ENCODE peak calls at places on chromosomes 12 and 14, in eight cellular contexts. I is body of pancreas, P is GM12892, G is ovary, Q is right lobe of liver, L is esophagus muscularis mucosa, X is uterus, S is suprapubic skin. E is an unnamed sample.

GRCh38 chr12:76883826-76884225 is 5.0 kb upstream of the CSRP2 start:
- DNase-seq in I (peak), P (no peak), G (no peak), Q (no peak), L (no peak), X (peak), S (no peak), E (no peak)

GRCh38 chr14:96122496-96122895 is 82.1 kb upstream of the BDKRB2 start:
- DNase-seq in I (peak), P (no peak), G (no peak), Q (no peak), L (no peak), X (peak), S (no peak), E (no peak)

GRCh38 chr14:67704484-67705089 is 2.9 kb downstream of the RDH12 start:
- DNase-seq in I (peak), P (no peak), G (no peak), Q (no peak), L (no peak), X (no peak), S (no peak), E (peak)

GRCh38 chr12:16361142-16361783 is 13.8 kb downstream of the MGST1 start:
- DNase-seq in I (no peak), P (no peak), G (no peak), Q (no peak), L (no peak), X (no peak), S (no peak), E (no peak)

GRCh38 chr12:7870335-7870734 is 2.4 kb downstream of the SLC2A14 start:
- DNase-seq in I (no peak), P (no peak), G (no peak), Q (no peak), L (no peak), X (no peak), S (no peak), E (no peak)

GRCh38 chr12:47885012-47885501 is 19.7 kb downstream of the VDR start:
- DNase-seq in I (no peak), P (no peak), G (no peak), Q (no peak), L (no peak), X (no peak), S (no peak), E (no peak)

GRCh38 chr12:103645202-103645601 is 58.1 kb downstream of the STAB2 start:
- DNase-seq in I (no peak), P (no peak), G (no peak), Q (no peak), L (no peak), X (no peak), S (no peak), E (no peak)

GRCh38 chr14:91257328-91258020 is 13.0 kb upstream of the GPR68 start:
- DNase-seq in I (no peak), P (no peak), G (no peak), Q (no peak), L (no peak), X (no peak), S (no peak), E (no peak)

GRCh38 chr12:68772714-68773113 is 26.7 kb downstream of the SLC35E3 start:
- DNase-seq in I (no peak), P (no peak), G (no peak), Q (peak), L (no peak), X (no peak), S (no peak), E (no peak)

GRCh38 chr14:65101631-65102440 is 481 bp downstream of the MAX start:
- DNase-seq in I (no peak), P (peak), G (peak), Q (peak), L (no peak), X (no peak), S (no peak), E (no peak)

GRCh38 chr12:10406725-10407124 is 2.8 kb downstream of the KLRC4 start:
- DNase-seq in I (peak), P (no peak), G (no peak), Q (no peak), L (no peak), X (no peak), S (peak), E (no peak)

GRCh38 chr12:95815635-95816212 is 25.2 kb upstream of the NTN4 start:
- DNase-seq in I (no peak), P (no peak), G (no peak), Q (no peak), L (no peak), X (no peak), S (no peak), E (no peak)

GRCh38 chr12:19191563-19191962 is 62.0 kb downstream of the PLEKHA5 start:
- DNase-seq in I (no peak), P (no peak), G (no peak), Q (no peak), L (no peak), X (no peak), S (no peak), E (no peak)

GRCh38 chr14:20904393-20905029 is 13.3 kb downstream of the RNASE3 start:
- DNase-seq in I (peak), P (no peak), G (no peak), Q (no peak), L (no peak), X (no peak), S (no peak), E (no peak)

GRCh38 chr14:85474431-85474830 is 55.5 kb upstream of the FLRT2 start:
- DNase-seq in I (no peak), P (no peak), G (no peak), Q (no peak), L (no peak), X (no peak), S (no peak), E (no peak)

GRCh38 chr12:26275313-26276257 is 80.2 kb downstream of the SSPN start:
- DNase-seq in I (no peak), P (no peak), G (no peak), Q (no peak), L (no peak), X (no peak), S (no peak), E (no peak)

GRCh38 chr12:105223884-105224283 is 12.1 kb downstream of the APPL2 start:
- DNase-seq in I (no peak), P (no peak), G (no peak), Q (no peak), L (no peak), X (no peak), S (no peak), E (no peak)

GRCh38 chr12:105814283-105814682 is 324.5 kb downstream of the NUAK1 start:
- DNase-seq in I (no peak), P (no peak), G (no peak), Q (no peak), L (peak), X (no peak), S (no peak), E (no peak)

GRCh38 chr14:32702571-32702970 is 236.1 kb upstream of the NPAS3 start:
- DNase-seq in I (peak), P (no peak), G (peak), Q (no peak), L (no peak), X (peak), S (peak), E (no peak)

GRCh38 chr14:72898448-72898847 is 4.5 kb upstream of the DPF3 start:
- DNase-seq in I (no peak), P (no peak), G (no peak), Q (no peak), L (no peak), X (no peak), S (no peak), E (no peak)

GRCh38 chr12:45959728-45960127 is 30.6 kb downstream of the SCAF11 start:
- DNase-seq in I (no peak), P (no peak), G (no peak), Q (no peak), L (no peak), X (no peak), S (no peak), E (no peak)

GRCh38 chr12:27198036-27198435 is 46.0 kb upstream of the STK38L start:
- DNase-seq in I (peak), P (no peak), G (no peak), Q (no peak), L (peak), X (peak), S (no peak), E (no peak)

GRCh38 chr14:79483472-79483871 is 727.8 kb downstream of the DIO2 start:
- DNase-seq in I (no peak), P (no peak), G (no peak), Q (no peak), L (no peak), X (no peak), S (no peak), E (peak)

GRCh38 chr12:26648584-26648983 is 184.4 kb downstream of the ITPR2 start:
- DNase-seq in I (no peak), P (no peak), G (no peak), Q (no peak), L (no peak), X (no peak), S (no peak), E (no peak)

GRCh38 chr14:78005325-78005724 is 164.8 kb upstream of the NRXN3 start:
- DNase-seq in I (no peak), P (no peak), G (no peak), Q (no peak), L (no peak), X (no peak), S (no peak), E (no peak)

GRCh38 chr12:27844427-27845090 is 64.5 kb upstream of the MANSC4 start:
- DNase-seq in I (peak), P (no peak), G (no peak), Q (no peak), L (no peak), X (no peak), S (no peak), E (no peak)

GRCh38 chr14:100864206-100864605 is 38.3 kb downstream of the MEG3 start:
- DNase-seq in I (no peak), P (no peak), G (no peak), Q (no peak), L (no peak), X (no peak), S (peak), E (no peak)

GRCh38 chr14:22646570-22647254 is 2.6 kb upstream of the OR6J1 start:
- DNase-seq in I (no peak), P (no peak), G (no peak), Q (no peak), L (no peak), X (no peak), S (no peak), E (no peak)

GRCh38 chr12:96985515-96986362 is 78.7 kb downstream of the NEDD1 start:
- DNase-seq in I (peak), P (peak), G (no peak), Q (peak), L (peak), X (no peak), S (no peak), E (peak)

GRCh38 chr14:47389520-47389919 is 285.9 kb downstream of the MDGA2 start:
- DNase-seq in I (no peak), P (no peak), G (no peak), Q (no peak), L (no peak), X (no peak), S (no peak), E (no peak)

GRCh38 chr12:45122776-45123380 is 72.0 kb upstream of the DBX2 start:
- DNase-seq in I (no peak), P (no peak), G (no peak), Q (no peak), L (no peak), X (no peak), S (no peak), E (no peak)

GRCh38 chr12:112677050-112677765 is 114.3 kb upstream of the RPH3A start:
- DNase-seq in I (no peak), P (no peak), G (no peak), Q (no peak), L (no peak), X (no peak), S (no peak), E (no peak)

GRCh38 chr12:107115119-107115518 is 21.8 kb upstream of the CRY1 start:
- DNase-seq in I (no peak), P (no peak), G (no peak), Q (no peak), L (no peak), X (no peak), S (no peak), E (no peak)

GRCh38 chr12:48979602-48980388 is 1.7 kb downstream of the WNT1 start:
- DNase-seq in I (no peak), P (no peak), G (no peak), Q (no peak), L (no peak), X (no peak), S (no peak), E (no peak)

GRCh38 chr12:66653801-66654200 is 25.1 kb downstream of the GRIP1 start:
- DNase-seq in I (no peak), P (no peak), G (no peak), Q (no peak), L (no peak), X (no peak), S (no peak), E (no peak)
- TF ChIP-seq POLR2A in I (no peak), P (no peak), G (no peak), Q (no peak), L (no peak), X (no peak), S (no peak), E (no peak)

GRCh38 chr12:121536929-121537813 is 43.7 kb downstream of the KDM2B start:
- DNase-seq in I (peak), P (peak), G (peak), Q (peak), L (peak), X (peak), S (peak), E (peak)
- TF ChIP-seq POLR2A in I (peak), P (peak), G (peak), Q (peak), L (peak), X (peak), S (no peak), E (no peak)

GRCh38 chr12:50283230-50283923 is at the start of gene LIMA1:
- DNase-seq in I (peak), P (peak), G (peak), Q (peak), L (peak), X (peak), S (peak), E (peak)
- TF ChIP-seq POLR2A in I (peak), P (peak), G (peak), Q (peak), L (peak), X (peak), S (no peak), E (peak)

GRCh38 chr12:54262403-54262925 is 17.5 kb downstream of the CBX5 start:
- DNase-seq in I (peak), P (no peak), G (peak), Q (peak), L (no peak), X (no peak), S (no peak), E (no peak)

GRCh38 chr12:54265364-54265812 is 14.5 kb downstream of the CBX5 start:
- DNase-seq in I (no peak), P (no peak), G (no peak), Q (no peak), L (no peak), X (no peak), S (no peak), E (no peak)

GRCh38 chr12:54258286-54258685 is 21.6 kb downstream of the CBX5 start:
- DNase-seq in I (no peak), P (no peak), G (no peak), Q (no peak), L (no peak), X (no peak), S (no peak), E (no peak)

GRCh38 chr12:54259194-54260011 is 20.5 kb downstream of the CBX5 start:
- DNase-seq in I (peak), P (peak), G (peak), Q (peak), L (no peak), X (peak), S (peak), E (peak)

DNA sequence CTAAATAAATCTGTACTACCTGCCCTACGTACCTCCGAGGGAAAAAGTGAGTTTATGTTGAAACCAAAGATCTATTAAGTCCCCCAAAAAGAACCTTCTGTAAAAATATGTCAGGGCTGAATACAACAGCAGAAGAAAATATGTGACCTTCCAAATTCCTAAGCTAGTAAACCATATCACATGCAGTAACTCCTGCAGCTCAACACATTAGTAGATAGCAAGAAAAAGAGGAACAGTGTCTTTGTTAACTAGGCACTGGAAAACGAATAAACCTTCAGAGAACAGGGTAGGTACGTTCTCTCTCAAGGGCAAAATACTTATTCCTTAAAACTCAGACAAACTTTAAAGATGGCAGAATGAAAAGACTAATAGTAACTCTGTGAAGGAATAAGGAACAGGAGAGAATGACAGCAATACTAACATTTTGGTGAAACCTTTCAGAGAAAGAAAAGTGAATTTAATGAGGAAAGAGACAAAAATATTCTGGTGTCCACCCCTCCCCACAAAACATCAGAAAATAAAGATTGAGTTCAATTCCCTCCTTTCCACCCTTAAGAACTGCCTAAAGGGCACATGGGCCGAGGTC is 18.0 kb downstream of the CBX5 start:
- DNase-seq in I (no peak), P (no peak), G (no peak), Q (no peak), L (no peak), X (no peak), S (no peak), E (no peak)
- TF ChIP-seq POLR2A in I (no peak), P (no peak), G (no peak), Q (no peak), L (no peak), X (no peak), S (no peak), E (no peak)

GRCh38 chr12:122894173-122895121 is 1.5 kb downstream of the VPS37B start:
- DNase-seq in I (peak), P (no peak), G (no peak), Q (no peak), L (no peak), X (peak), S (no peak), E (no peak)
- TF ChIP-seq POLR2A in I (no peak), P (no peak), G (no peak), Q (no peak), L (no peak), X (no peak), S (no peak), E (no peak)

GRCh38 chr12:90460681-90461080 is 494.3 kb downstream of the CCER1 start:
- DNase-seq in I (no peak), P (no peak), G (no peak), Q (no peak), L (no peak), X (no peak), S (no peak), E (no peak)
- TF ChIP-seq POLR2A in I (no peak), P (no peak), G (no peak), Q (no peak), L (no peak), X (no peak), S (no peak), E (no peak)

DNA sequence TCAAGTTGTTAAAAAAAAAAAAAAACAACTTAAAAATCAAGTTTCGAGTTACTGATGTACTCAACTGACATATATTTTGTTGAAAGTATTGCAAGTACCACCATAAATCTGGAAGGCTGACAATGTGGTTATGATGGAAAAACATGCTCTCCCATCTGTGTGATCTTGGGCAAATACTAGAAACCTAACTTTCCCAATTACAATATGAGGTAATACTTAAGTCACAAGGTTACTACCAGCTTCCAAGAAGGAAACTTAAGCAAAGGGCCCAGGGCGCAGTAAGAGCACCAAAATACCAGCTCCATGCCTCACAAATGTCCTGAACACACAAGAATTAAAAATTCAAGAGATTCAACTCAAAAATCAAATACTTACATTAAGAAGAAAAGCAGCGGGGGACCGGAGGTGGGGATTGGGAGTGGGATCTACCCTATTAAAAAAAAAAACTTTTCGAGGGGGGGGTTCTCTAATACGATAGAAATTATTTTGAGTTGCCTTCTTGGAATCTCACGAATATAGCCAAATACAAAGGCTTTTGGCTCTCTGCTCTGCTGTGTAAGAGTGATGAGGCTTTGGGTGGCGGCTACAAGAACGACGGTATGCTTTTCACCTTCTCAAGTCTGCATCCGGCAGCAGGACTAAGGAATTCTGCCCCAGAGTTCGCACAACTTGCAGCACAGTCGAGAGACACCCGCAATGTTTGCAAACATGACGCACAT is 1.2 kb downstream of the SAV1 start:
- DNase-seq in I (peak), P (no peak), G (peak), Q (no peak), L (no peak), X (peak), S (no peak), E (no peak)
- TF ChIP-seq POLR2A in I (peak), P (no peak), G (peak), Q (peak), L (no peak), X (no peak), S (no peak), E (no peak)

DNA sequence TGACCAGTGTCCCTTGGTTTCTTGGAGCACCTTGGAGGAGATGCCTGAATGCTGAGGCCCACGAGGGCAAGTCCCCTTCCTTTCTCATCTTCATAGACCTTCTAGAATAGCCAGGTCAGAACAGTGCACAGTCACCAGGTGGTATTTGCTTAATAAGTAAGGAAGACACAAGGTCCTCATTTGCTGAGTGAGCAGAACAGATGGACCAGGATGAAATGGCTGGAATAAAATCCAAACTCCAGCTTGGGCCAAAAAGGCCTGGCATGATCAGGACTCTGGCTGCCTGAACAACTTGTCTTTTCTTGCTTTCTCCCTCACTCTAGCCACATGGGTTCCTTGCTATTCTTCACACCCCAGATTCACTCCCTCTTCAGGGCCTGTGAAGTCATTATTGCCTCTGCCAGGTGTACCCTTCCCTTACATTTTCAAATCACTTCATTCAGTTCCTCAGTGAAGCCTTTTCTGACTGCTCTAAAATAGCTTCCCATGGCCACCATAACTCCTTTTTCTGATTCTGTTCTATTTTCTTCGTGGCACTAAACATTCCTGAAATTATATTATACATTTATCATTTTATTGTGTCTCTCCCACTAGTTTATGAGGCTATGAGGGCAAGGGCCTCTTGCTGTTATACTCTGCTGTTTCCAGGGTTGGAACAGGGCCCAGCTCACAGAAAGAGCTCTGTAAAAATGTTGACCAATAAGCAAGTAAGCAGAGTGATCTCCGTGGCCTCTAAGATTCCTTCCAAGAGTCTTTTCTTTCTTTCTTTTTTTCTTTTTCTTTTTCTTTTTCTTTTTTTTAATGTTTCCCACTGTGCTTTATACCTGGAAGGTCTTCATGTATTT is 150.8 kb downstream of the TTC8 start:
- DNase-seq in I (no peak), P (no peak), G (peak), Q (no peak), L (no peak), X (no peak), S (no peak), E (no peak)
- TF ChIP-seq POLR2A in I (no peak), P (no peak), G (no peak), Q (no peak), L (no peak), X (no peak), S (no peak), E (no peak)